ENCODE peak calls at places on chromosomes 3 and 15, in five cellular contexts. I is IMR-90, O is mesenchymal stem cell, M is mesendoderm, J is H9. F is an unnamed sample.

GRCh38 chr3:132145833-132146232 is 111.0 kb upstream of the CPNE4 start:
- DNase-seq in I (peak; percentile 18), O (no peak), M (no peak), J (no peak), F (no peak)

GRCh38 chr15:40306371-40306770 is 1.4 kb downstream of the PLCB2 start:
- DNase-seq in O (no peak), M (no peak), J (no peak), I (no peak), F (no peak)

GRCh38 chr15:83935774-83936173 is 281.9 kb downstream of the ADAMTSL3 start:
- DNase-seq in M (no peak), O (no peak), J (no peak), I (no peak), F (no peak)

GRCh38 chr15:90412356-90413194 is 24.5 kb downstream of the IQGAP1 start:
- DNase-seq in J (peak; percentile 60), M (peak; percentile 92), O (peak; percentile 89), I (peak; percentile 67), F (no peak)

GRCh38 chr3:185069583-185070030 is 83.3 kb downstream of the C3orf70 start:
- DNase-seq in M (peak; percentile 75), I (no peak), O (no peak), J (peak; percentile 91), F (peak; percentile 32)

GRCh38 chr3:151192545-151192944 is 10.5 kb downstream of the GPR171 start:
- DNase-seq in I (no peak), M (no peak), O (no peak), J (no peak), F (no peak)

GRCh38 chr3:55538158-55538557 is 51.1 kb upstream of the WNT5A start:
- DNase-seq in M (peak; percentile 57), O (no peak), J (no peak), I (no peak), F (peak; percentile 44)

GRCh38 chr3:70554170-70554569 is 241.7 kb upstream of the MDFIC2 start:
- DNase-seq in O (no peak), M (peak; percentile 37), I (peak; percentile 64), J (no peak), F (no peak)

GRCh38 chr3:61563614-61564404 is 2.4 kb downstream of the PTPRG start:
- DNase-seq in M (peak; percentile 62), O (peak; percentile 18), I (no peak), J (no peak), F (no peak)

GRCh38 chr3:152097770-152098169 is 171.0 kb upstream of the MBNL1 start:
- DNase-seq in I (no peak), M (peak; percentile 74), J (no peak), O (peak; percentile 30), F (no peak)

GRCh38 chr15:40870716-40871115 is 3.3 kb downstream of the RHOV start:
- DNase-seq in J (no peak), O (no peak), I (no peak), M (no peak), F (no peak)

GRCh38 chr3:139111392-139112229 is 66.9 kb upstream of the PRR23C start:
- DNase-seq in I (peak; percentile 55), M (peak; percentile 62), O (peak; percentile 54), J (peak; percentile 73), F (peak; percentile 51)

GRCh38 chr3:128297401-128298138 is 144.3 kb downstream of the EEFSEC start:
- DNase-seq in O (peak; percentile 32), I (peak; percentile 21), J (peak; percentile 18), M (no peak), F (no peak)

GRCh38 chr3:144114767-144115166 is 143.1 kb downstream of the DIPK2A start:
- DNase-seq in M (peak; percentile 16), J (no peak), O (peak; percentile 5), I (peak; percentile 3), F (no peak)

GRCh38 chr3:64225695-64226499 is 631 bp upstream of the PRICKLE2 start:
- DNase-seq in I (peak; percentile 51), O (peak; percentile 59), J (no peak), M (peak; percentile 51), F (no peak)

GRCh38 chr15:73695773-73696640 is 11.8 kb downstream of the CD276 start:
- DNase-seq in O (no peak), I (no peak), M (no peak), J (no peak), F (no peak)
- H3K4me1 ChIP-seq in O (peaks cover 27% of the 10 kb centered on the region), I (peaks cover 25% of the 10 kb centered on the region), M (peaks cover 10% of the 10 kb centered on the region), J (peaks cover 9% of the 10 kb centered on the region), F (peaks cover 15% of the 10 kb centered on the region)

DNA sequence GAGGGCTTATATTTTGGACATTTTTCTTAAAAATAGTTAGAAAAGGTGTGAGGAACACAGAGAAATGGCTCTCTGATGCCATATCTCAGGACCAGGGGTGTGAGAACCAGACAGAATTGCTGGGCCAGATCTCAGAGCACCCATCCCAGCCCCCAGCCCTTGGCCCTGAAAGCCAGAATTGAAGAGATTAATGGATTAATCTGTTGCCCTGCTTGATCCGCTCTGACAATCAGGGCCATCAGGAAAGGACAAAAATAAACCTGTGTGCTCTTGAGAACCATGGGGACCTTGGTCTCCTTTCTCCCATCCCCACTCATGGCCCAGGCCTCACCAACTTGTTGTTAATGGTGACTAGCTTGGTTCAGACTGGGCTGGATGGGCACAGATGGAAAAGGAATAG is 113.5 kb downstream of the CADPS start:
- DNase-seq in I (no peak), J (no peak), O (no peak), M (no peak), F (no peak)
- H4K8ac ChIP-seq in I (no peak overlapping the region), J (no peak overlapping the region), O (no peak overlapping the region), M (no peak overlapping the region), F (no peak overlapping the region)

GRCh38 chr3:101072299-101072698 is 79.1 kb upstream of the ABI3BP start:
- DNase-seq in J (no peak), O (no peak), M (no peak), I (peak; percentile 52), F (no peak)

GRCh38 chr3:101066776-101067175 is 73.6 kb upstream of the ABI3BP start:
- DNase-seq in M (peak; percentile 10), I (peak; percentile 50), O (peak; percentile 11), J (no peak), F (no peak)

GRCh38 chr3:101068876-101069606 is 75.8 kb upstream of the ABI3BP start:
- DNase-seq in I (no peak), M (no peak), J (no peak), O (no peak), F (no peak)

GRCh38 chr3:101069796-101070195 is 76.6 kb upstream of the ABI3BP start:
- DNase-seq in M (no peak), O (peak; percentile 30), I (peak; percentile 22), J (no peak), F (no peak)

DNA sequence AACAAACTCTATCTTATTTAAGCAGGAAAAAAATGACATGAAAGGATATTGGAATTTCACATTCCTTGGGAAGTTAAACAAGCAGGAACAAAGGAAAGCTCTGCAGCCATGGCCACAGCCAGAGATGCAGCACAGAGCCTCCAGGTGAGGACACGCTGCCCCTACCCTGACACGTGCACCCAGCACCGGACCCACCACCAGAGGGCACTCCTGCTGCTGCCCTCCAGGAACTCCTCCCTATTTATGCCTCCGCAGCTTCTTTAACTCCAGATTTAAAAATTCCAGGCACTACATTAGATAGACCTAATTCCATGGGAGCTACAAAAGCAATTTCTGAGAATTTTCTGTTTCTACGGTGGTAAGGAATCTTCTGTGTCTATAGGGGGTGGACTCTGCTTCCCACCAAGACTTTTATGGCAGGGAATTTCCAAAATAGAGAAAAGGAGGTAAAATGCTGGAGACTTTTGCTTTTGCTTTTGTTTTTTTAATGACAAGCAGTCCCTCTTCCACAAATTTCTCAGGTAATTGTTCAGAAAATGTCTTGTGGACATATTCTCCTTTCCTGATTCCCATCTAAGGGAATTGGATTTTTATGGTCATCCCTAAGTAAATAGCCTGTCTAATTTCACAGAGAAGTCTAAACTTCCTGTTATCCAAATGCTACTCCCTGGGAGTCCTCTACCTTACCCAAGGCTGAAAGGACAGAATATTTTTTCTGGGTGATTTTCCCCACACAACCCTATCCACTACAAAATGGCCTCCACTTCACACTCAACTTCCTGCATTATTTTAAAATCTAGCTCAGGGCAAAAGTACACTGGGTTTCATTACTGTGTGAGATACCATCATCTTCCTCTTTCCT is 77.3 kb upstream of the ABI3BP start:
- DNase-seq in I (no peak), M (peak; percentile 91), J (peak; percentile 93), O (peak; percentile 11), F (peak; percentile 14)
- H3K4me2 ChIP-seq in I (peak overlapping the region; percentile 9), M (no peak overlapping the region), J (no peak overlapping the region), O (no peak overlapping the region), F (no peak overlapping the region)

GRCh38 chr3:172314616-172315015 is 133.6 kb downstream of the GHSR start:
- DNase-seq in J (no peak), M (no peak), O (no peak), I (no peak), F (no peak)
- H3K4me1 ChIP-seq in J (no peaks in the 10 kb centered on the region), M (no peaks in the 10 kb centered on the region), O (peaks cover 11% of the 10 kb centered on the region), I (peaks cover 32% of the 10 kb centered on the region), F (no peaks in the 10 kb centered on the region)

DNA sequence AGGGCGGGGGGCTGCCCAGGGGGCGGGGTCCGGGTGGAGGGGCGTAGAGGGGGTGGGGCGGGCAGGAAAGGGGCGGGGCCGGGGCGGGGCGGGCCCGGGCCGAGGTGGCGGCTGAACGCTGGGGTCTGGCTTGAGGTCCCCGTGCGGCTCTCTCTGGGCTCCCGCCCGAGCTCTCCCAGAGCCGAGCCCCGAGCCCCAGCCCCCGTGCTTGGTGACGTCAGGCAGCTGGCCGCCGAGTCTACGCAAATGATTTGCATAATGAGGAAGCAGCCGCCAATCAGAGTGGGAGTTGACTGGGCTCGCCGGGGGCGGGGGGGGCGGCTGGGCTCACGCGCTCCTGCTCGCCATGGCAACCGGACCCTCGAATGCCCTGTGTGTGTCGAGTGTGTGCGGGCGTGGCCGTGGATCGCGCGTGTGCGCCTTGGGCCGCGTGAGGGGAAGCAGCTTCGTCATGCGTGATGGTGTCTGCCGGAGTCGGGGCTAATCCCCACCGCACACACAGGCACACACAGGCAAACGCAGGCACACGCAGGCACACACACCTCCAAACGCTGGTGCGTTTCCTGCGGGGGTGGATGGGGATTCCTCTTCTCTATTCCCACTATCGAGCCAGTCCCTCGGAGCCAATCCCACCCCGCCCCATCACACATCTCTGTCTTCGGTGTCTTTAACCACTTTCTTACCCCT is at the start of gene CELF6:
- DNase-seq in M (peak; percentile 95), I (peak; percentile 79), J (peak; percentile 98), O (peak; percentile 91), F (peak; percentile 95)
- H4K8ac ChIP-seq in M (no peak within 1 kb of the TSS), I (no peak within 1 kb of the TSS), J (no peak within 1 kb of the TSS), O (no peak within 1 kb of the TSS), F (no peak within 1 kb of the TSS)

GRCh38 chr15:51853987-51854386 is 24.5 kb downstream of the TMOD3 start:
- DNase-seq in J (no peak), M (no peak), I (peak; percentile 48), O (peak; percentile 58), F (no peak)
- H3K4me2 ChIP-seq in J (no peak overlapping the region), M (no peak overlapping the region), I (peak overlapping the region; percentile 15), O (no peak overlapping the region), F (no peak overlapping the region)

GRCh38 chr3:169283902-169284451 is 379.5 kb downstream of the MECOM start:
- DNase-seq in I (no peak), J (no peak), O (no peak), M (no peak), F (no peak)
- H3K4me1 ChIP-seq in I (no peaks in the 10 kb centered on the region), J (no peaks in the 10 kb centered on the region), O (no peaks in the 10 kb centered on the region), M (peaks cover 13% of the 10 kb centered on the region), F (no peaks in the 10 kb centered on the region)

DNA sequence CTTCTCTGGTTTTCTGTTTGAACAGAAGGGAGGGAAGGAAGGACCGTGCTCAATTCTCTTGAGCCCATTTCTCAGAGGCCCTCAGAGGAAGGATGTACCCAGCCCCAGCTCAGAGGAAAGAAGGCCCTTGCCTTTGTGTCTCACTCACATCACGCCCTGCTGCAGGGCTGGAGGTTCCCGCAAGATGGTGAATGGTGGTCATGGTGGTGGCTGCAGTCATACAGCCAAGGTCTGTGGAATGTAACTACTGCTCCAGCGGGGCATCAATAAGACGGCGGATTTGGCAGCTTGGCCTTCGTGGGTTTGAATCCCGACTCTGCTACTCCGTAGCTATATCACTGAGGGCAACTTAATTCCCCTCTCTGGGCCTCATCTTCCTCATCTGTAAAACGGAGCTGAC is 62.9 kb downstream of the SLC6A1 start:
- DNase-seq in O (no peak), I (no peak), M (no peak), J (no peak), F (no peak)
- H4K8ac ChIP-seq in O (no peak overlapping the region), I (no peak overlapping the region), M (no peak overlapping the region), J (no peak overlapping the region), F (no peak overlapping the region)

F was measured in neuronal stem cell.